ENCODE peak calls at places on chromosomes 5 and 9, in six cellular contexts. One of them, this sample, is unnamed.

GRCh38 chr5:108146222-108146621 is 235.7 kb downstream of the FBXL17 start:
- DNase-seq in RWPE1: no peak
- DNase-seq in GM10248: no peak
- DNase-seq in Right ventricle myocardium inferior: no peak
- DNase-seq in stimulated activated CD4-positive, alpha-beta T cell treated with anti-CD3 and anti-CD28 coated beads, Interleukin-4, amount 100 ng/mL, for 48 hours: no peak
- DNase-seq in NCI-H510A treated with DMSO at 0.1 percent for 48 hours: no peak
- DNase-seq in this sample: no peak

GRCh38 chr9:124256517-124257069 is 1.2 kb upstream of the NEK6 start:
- DNase-seq in RWPE1: peak
- DNase-seq in GM10248: no peak
- DNase-seq in Right ventricle myocardium inferior: peak
- DNase-seq in stimulated activated CD4-positive, alpha-beta T cell treated with anti-CD3 and anti-CD28 coated beads, Interleukin-4, amount 100 ng/mL, for 48 hours: no peak
- DNase-seq in NCI-H510A treated with DMSO at 0.1 percent for 48 hours: peak
- DNase-seq in this sample: no peak

GRCh38 chr5:42813533-42813932 is 1.8 kb upstream of the SELENOP start:
- DNase-seq in RWPE1: no peak
- DNase-seq in GM10248: no peak
- DNase-seq in Right ventricle myocardium inferior: no peak
- DNase-seq in stimulated activated CD4-positive, alpha-beta T cell treated with anti-CD3 and anti-CD28 coated beads, Interleukin-4, amount 100 ng/mL, for 48 hours: no peak
- DNase-seq in NCI-H510A treated with DMSO at 0.1 percent for 48 hours: no peak
- DNase-seq in this sample: no peak

GRCh38 chr5:35803221-35803651 is 53.5 kb upstream of the IL7R start:
- DNase-seq in RWPE1: no peak
- DNase-seq in GM10248: no peak
- DNase-seq in Right ventricle myocardium inferior: no peak
- DNase-seq in stimulated activated CD4-positive, alpha-beta T cell treated with anti-CD3 and anti-CD28 coated beads, Interleukin-4, amount 100 ng/mL, for 48 hours: no peak
- DNase-seq in NCI-H510A treated with DMSO at 0.1 percent for 48 hours: no peak
- DNase-seq in this sample: no peak

GRCh38 chr9:14547245-14548060 is 145.8 kb downstream of the ZDHHC21 start:
- DNase-seq in RWPE1: no peak
- DNase-seq in GM10248: no peak
- DNase-seq in Right ventricle myocardium inferior: no peak
- DNase-seq in stimulated activated CD4-positive, alpha-beta T cell treated with anti-CD3 and anti-CD28 coated beads, Interleukin-4, amount 100 ng/mL, for 48 hours: no peak
- DNase-seq in NCI-H510A treated with DMSO at 0.1 percent for 48 hours: no peak
- DNase-seq in this sample: no peak

GRCh38 chr5:126462239-126463014 is 39.2 kb downstream of the GRAMD2B start:
- DNase-seq in RWPE1: no peak
- DNase-seq in GM10248: peak
- DNase-seq in Right ventricle myocardium inferior: no peak
- DNase-seq in stimulated activated CD4-positive, alpha-beta T cell treated with anti-CD3 and anti-CD28 coated beads, Interleukin-4, amount 100 ng/mL, for 48 hours: no peak
- DNase-seq in NCI-H510A treated with DMSO at 0.1 percent for 48 hours: no peak
- DNase-seq in this sample: peak

GRCh38 chr5:137143244-137143605 is 355.9 kb downstream of the SPOCK1 start:
- DNase-seq in RWPE1: no peak
- DNase-seq in GM10248: no peak
- DNase-seq in Right ventricle myocardium inferior: no peak
- DNase-seq in stimulated activated CD4-positive, alpha-beta T cell treated with anti-CD3 and anti-CD28 coated beads, Interleukin-4, amount 100 ng/mL, for 48 hours: no peak
- DNase-seq in NCI-H510A treated with DMSO at 0.1 percent for 48 hours: no peak
- DNase-seq in this sample: no peak

GRCh38 chr9:6703898-6704639 is 53.7 kb upstream of the KDM4C start:
- DNase-seq in RWPE1: peak
- DNase-seq in GM10248: peak
- DNase-seq in Right ventricle myocardium inferior: peak
- DNase-seq in stimulated activated CD4-positive, alpha-beta T cell treated with anti-CD3 and anti-CD28 coated beads, Interleukin-4, amount 100 ng/mL, for 48 hours: peak
- DNase-seq in NCI-H510A treated with DMSO at 0.1 percent for 48 hours: peak
- DNase-seq in this sample: no peak

GRCh38 chr5:170268884-170269283 is 28.7 kb downstream of the LCP2 start:
- DNase-seq in RWPE1: no peak
- DNase-seq in GM10248: no peak
- DNase-seq in Right ventricle myocardium inferior: no peak
- DNase-seq in stimulated activated CD4-positive, alpha-beta T cell treated with anti-CD3 and anti-CD28 coated beads, Interleukin-4, amount 100 ng/mL, for 48 hours: no peak
- DNase-seq in NCI-H510A treated with DMSO at 0.1 percent for 48 hours: no peak
- DNase-seq in this sample: no peak

This sample was measured in GM12864.